ENCODE peak calls at places on chromosomes 1 and 21, in six cellular contexts. U is A549, E is HCT116, F is endodermal cell, L is coronary artery, G is left lung. Y is an unnamed sample.

GRCh38 chr1:222754386-222755139 is 17.6 kb downstream of the FAM177B start:
- DNase-seq in U (peak), E (no peak), F (no peak), L (no peak), G (no peak), Y (no peak)

GRCh38 chr1:207959141-207959825 is 48.4 kb upstream of the CD34 start:
- DNase-seq in U (no peak), E (no peak), F (peak), L (peak), G (peak), Y (no peak)

GRCh38 chr1:84956655-84957054 is 40.3 kb downstream of the MCOLN2 start:
- DNase-seq in U (no peak), E (no peak), F (no peak), L (no peak), G (no peak), Y (no peak)

GRCh38 chr1:223531742-223532341 is 133.7 kb downstream of the CAPN8 start:
- DNase-seq in U (peak), E (peak), F (peak), L (no peak), G (no peak), Y (no peak)

GRCh38 chr1:8406946-8407345 is 89.0 kb downstream of the SLC45A1 start:
- DNase-seq in U (no peak), E (no peak), F (no peak), L (no peak), G (no peak), Y (no peak)

GRCh38 chr1:111789666-111790316 is 34.1 kb downstream of the DDX20 start:
- DNase-seq in U (no peak), E (no peak), F (no peak), L (no peak), G (no peak), Y (no peak)

GRCh38 chr1:165481820-165482532 is 37.0 kb upstream of the RXRG start:
- DNase-seq in U (peak), E (peak), F (no peak), L (no peak), G (no peak), Y (no peak)

GRCh38 chr1:151059342-151060240 is at the start of gene CDC42SE1:
- DNase-seq in U (peak), E (peak), F (peak), L (peak), G (peak), Y (peak)

GRCh38 chr1:178038372-178038771 is 55.5 kb upstream of the RASAL2 start:
- DNase-seq in U (no peak), E (no peak), F (no peak), L (no peak), G (no peak), Y (no peak)

GRCh38 chr21:28239345-28239744 is 753.3 kb downstream of the LTN1 start:
- DNase-seq in U (no peak), E (no peak), F (no peak), L (no peak), G (no peak), Y (no peak)

GRCh38 chr1:43558346-43558841 is 27.7 kb downstream of the PTPRF start:
- DNase-seq in U (no peak), E (no peak), F (peak), L (no peak), G (no peak), Y (no peak)

GRCh38 chr1:3888301-3888700 is 11.8 kb downstream of the C1orf174 start:
- DNase-seq in U (no peak), E (no peak), F (no peak), L (no peak), G (peak), Y (no peak)

GRCh38 chr1:60727553-60727952 is 354.8 kb upstream of the NFIA start:
- DNase-seq in U (no peak), E (no peak), F (no peak), L (no peak), G (no peak), Y (no peak)

GRCh38 chr1:236289492-236290131 is 7.9 kb upstream of the ERO1B start:
- DNase-seq in U (no peak), E (no peak), F (no peak), L (no peak), G (no peak), Y (no peak)

GRCh38 chr1:90114521-90115141 is 119.7 kb downstream of the ZNF326 start:
- DNase-seq in U (peak), E (peak), F (no peak), L (no peak), G (no peak), Y (peak)

DNA sequence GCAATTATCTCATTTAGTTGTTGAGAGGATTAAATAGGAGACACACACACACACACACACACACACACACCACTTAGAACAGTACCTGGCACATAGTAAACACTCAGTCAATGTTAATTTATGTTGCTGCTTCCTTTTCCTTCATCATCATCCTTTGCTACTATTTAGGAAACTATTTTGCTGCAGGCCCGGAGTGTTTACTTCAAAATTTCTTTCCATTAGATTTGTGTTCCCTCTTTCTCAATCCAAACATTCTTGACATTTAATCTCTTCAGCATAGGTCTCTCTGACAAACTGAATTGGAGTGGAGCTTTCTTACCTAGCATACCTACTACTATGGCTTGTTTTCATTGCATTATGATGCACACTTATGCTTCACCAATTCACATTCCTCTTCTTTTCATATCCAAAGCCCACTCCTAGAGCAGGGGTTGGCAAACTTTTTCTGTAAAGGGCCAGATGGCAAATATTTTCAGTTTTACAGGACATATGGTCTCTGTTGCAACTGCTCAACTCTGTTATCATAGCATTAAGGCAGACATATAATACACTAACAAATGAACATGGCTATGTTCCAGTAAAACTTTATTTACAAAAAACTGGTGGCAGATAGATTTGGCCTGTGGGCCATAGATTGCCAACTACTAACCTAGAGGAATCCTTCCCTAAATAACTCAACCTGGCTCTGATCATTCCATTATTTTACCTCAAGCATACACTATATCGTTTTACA is 49.5 kb downstream of the SCMH1 start:
- DNase-seq in U (no peak), E (no peak), F (no peak), L (no peak), G (no peak), Y (no peak)
- H3K4me3 ChIP-seq in U (no peak), E (no peak), F (no peak), L (no peak), G (no peak), Y (no peak)

GRCh38 chr1:175462618-175463017 is 270.0 kb upstream of the KIAA0040 start:
- DNase-seq in U (no peak), E (no peak), F (no peak), L (no peak), G (no peak), Y (no peak)
- TF ChIP-seq CTCF in U (no peak), E (no peak), F (no peak), L (no peak), G (no peak), Y (no peak)

GRCh38 chr1:1304331-1305299 is 3.1 kb downstream of the ACAP3 start:
- DNase-seq in U (peak), E (no peak), F (peak), L (no peak), G (no peak), Y (no peak)

GRCh38 chr1:1307261-1307907 is 346 bp downstream of the ACAP3 start:
- DNase-seq in U (no peak), E (no peak), F (no peak), L (no peak), G (peak), Y (no peak)

GRCh38 chr1:1305300-1306069 is 2.2 kb downstream of the ACAP3 start:
- DNase-seq in U (peak), E (no peak), F (no peak), L (no peak), G (no peak), Y (peak)

GRCh38 chr1:1306661-1307260 is 969 bp downstream of the ACAP3 start:
- DNase-seq in U (no peak), E (no peak), F (no peak), L (no peak), G (no peak), Y (no peak)

DNA sequence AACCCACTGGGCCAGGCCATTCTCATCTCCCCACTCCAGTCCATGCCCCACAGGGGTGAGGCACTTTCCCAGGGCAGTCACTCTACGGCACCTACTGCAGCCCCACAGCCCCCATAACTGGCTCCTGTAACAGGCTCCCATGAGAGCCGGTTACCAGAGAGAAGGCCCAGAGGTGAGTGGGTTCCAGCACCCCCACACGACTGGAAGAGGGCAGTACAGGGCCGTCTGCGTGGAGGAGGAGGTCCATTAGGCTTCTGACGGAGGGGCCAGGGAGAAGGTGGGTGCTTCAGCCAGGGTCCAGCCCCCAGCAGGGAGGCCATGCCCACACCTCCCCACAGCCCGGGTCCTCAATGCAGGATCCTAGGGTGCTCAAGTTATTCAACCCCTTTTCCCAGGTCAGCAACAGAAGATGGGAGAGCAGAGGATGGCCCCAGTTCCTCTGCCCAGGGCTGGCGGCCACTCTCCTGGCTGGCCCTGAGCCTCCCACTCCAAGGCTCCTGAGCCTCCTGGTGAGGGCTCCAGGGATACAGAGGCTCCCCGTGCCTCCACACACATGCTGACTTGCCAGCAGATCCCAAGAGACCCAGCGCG is 1.6 kb downstream of the ACAP3 start:
- DNase-seq in U (no peak), E (no peak), F (peak), L (no peak), G (no peak), Y (no peak)
- H3K4me3 ChIP-seq in U (peak), E (peak), F (peak), L (peak), G (peak), Y (peak)

GRCh38 chr1:23914921-23915320 is 1.8 kb upstream of the CNR2 start:
- DNase-seq in U (no peak), E (no peak), F (no peak), L (no peak), G (no peak), Y (no peak)

GRCh38 chr1:23913212-23913880 is at the start of gene CNR2:
- DNase-seq in U (no peak), E (no peak), F (no peak), L (no peak), G (no peak), Y (no peak)

GRCh38 chr1:23911924-23912323 is 1.2 kb downstream of the CNR2 start:
- DNase-seq in U (no peak), E (no peak), F (no peak), L (no peak), G (no peak), Y (no peak)

GRCh38 chr1:23916209-23917131 is 3.3 kb upstream of the CNR2 start:
- DNase-seq in U (peak), E (peak), F (peak), L (no peak), G (peak), Y (peak)

GRCh38 chr1:23915470-23915869 is 2.3 kb upstream of the CNR2 start:
- DNase-seq in U (no peak), E (no peak), F (no peak), L (no peak), G (no peak), Y (no peak)
- TF ChIP-seq CTCF in U (no peak), E (no peak), F (no peak), L (no peak), G (no peak), Y (no peak)